ENCODE peak calls at places on chromosomes 13 and 19, in four cellular contexts. Y is IMR-90, Q is K562, S is endothelial cell of umbilical vein. B is an unnamed sample.

GRCh38 chr19:1360818-1361461 is 22.8 kb upstream of the NDUFS7 start:
- DNase-seq in Y (peak; percentile 79), S (peak; percentile 24), Q (no peak), B (no peak)

GRCh38 chr13:114161644-114162532 is 17.2 kb upstream of the CFAP97D2 start:
- DNase-seq in Y (peak; percentile 19), Q (no peak), S (peak; percentile 55), B (no peak)

GRCh38 chr19:55088021-55088451 is 12.4 kb downstream of the EPS8L1 start:
- DNase-seq in Y (no peak), S (no peak), Q (no peak), B (no peak)

GRCh38 chr13:113724780-113725315 is 34.2 kb upstream of the TMEM255B start:
- DNase-seq in Q (peak; percentile 66), S (peak; percentile 81), Y (peak; percentile 23), B (peak; percentile 12)

GRCh38 chr13:47109028-47109427 is 212.2 kb upstream of the HTR2A start:
- DNase-seq in Y (no peak), Q (no peak), S (no peak), B (no peak)

GRCh38 chr13:73215807-73216206 is 157.0 kb downstream of the KLF5 start:
- DNase-seq in Q (no peak), S (no peak), Y (peak; percentile 26), B (no peak)

GRCh38 chr13:109481046-109481445 is 305.3 kb downstream of the IRS2 start:
- DNase-seq in Y (peak; percentile 53), S (no peak), Q (no peak), B (no peak)

GRCh38 chr19:2537544-2537943 is 61.6 kb downstream of the GADD45B start:
- DNase-seq in S (no peak), Q (no peak), Y (no peak), B (no peak)

GRCh38 chr13:110216403-110217041 is 90.4 kb downstream of the COL4A1 start:
- DNase-seq in S (peak; percentile 65), Q (no peak), Y (peak; percentile 78), B (no peak)

GRCh38 chr19:38233740-38234251 is 9.8 kb upstream of the DPF1 start:
- DNase-seq in Y (peak; percentile 59), S (peak; percentile 65), Q (peak; percentile 81), B (no peak)

GRCh38 chr13:100789968-100790367 is 115.4 kb upstream of the TMTC4 start:
- DNase-seq in S (no peak), Q (no peak), Y (no peak), B (no peak)

GRCh38 chr13:44142911-44143665 is 230.5 kb upstream of the SERP2 start:
- DNase-seq in Q (peak; percentile 37), S (peak; percentile 28), Y (peak; percentile 49), B (no peak)

GRCh38 chr13:91946498-91947070 is 548.2 kb downstream of the GPC5 start:
- DNase-seq in Q (no peak), Y (peak; percentile 12), S (peak; percentile 1), B (no peak)

GRCh38 chr19:10256551-10256950 is 4.5 kb downstream of the MRPL4 start:
- DNase-seq in S (no peak), Q (no peak), Y (no peak), B (no peak)

GRCh38 chr13:33723772-33724435 is 94.0 kb upstream of the RFC3 start:
- DNase-seq in S (peak; percentile 85), Q (peak; percentile 6), Y (peak; percentile 85), B (peak; percentile 86)

GRCh38 chr13:56110751-56111150 is 1030.0 kb upstream of the PRR20A start:
- DNase-seq in S (no peak), Q (no peak), Y (no peak), B (no peak)

GRCh38 chr13:40969169-40969901 is 49.8 kb downstream of the ELF1 start:
- DNase-seq in Y (no peak), S (no peak), Q (no peak), B (no peak)

GRCh38 chr13:108494991-108495661 is 134.3 kb upstream of the MYO16 start:
- DNase-seq in Q (no peak), Y (no peak), S (no peak), B (no peak)

GRCh38 chr19:15292847-15293582 is 39.3 kb downstream of the BRD4 start:
- DNase-seq in Q (no peak), S (peak; percentile 36), Y (no peak), B (no peak)

GRCh38 chr13:46489586-46490023 is 63.4 kb upstream of the LRCH1 start:
- DNase-seq in S (no peak), Y (peak; percentile 67), Q (no peak), B (no peak)

GRCh38 chr19:3842948-3843347 is 25.9 kb downstream of the ZFR2 start:
- DNase-seq in Y (no peak), S (no peak), Q (no peak), B (no peak)

GRCh38 chr13:109154146-109154545 is 524.7 kb downstream of the MYO16 start:
- DNase-seq in S (no peak), Y (no peak), Q (no peak), B (no peak)

GRCh38 chr13:74730556-74731331 is 596.5 kb upstream of the KLF12 start:
- DNase-seq in S (peak; percentile 92), Y (no peak), Q (no peak), B (no peak)

GRCh38 chr13:78881746-78882145 is 222.8 kb upstream of the OBI1 start:
- DNase-seq in Y (no peak), Q (no peak), S (no peak), B (no peak)

GRCh38 chr13:32905063-32905863 is 111.0 kb upstream of the KL start:
- DNase-seq in Y (peak; percentile 3), S (no peak), Q (no peak), B (peak; percentile 78)

GRCh38 chr13:50357586-50358118 is 342.4 kb downstream of the KCNRG start:
- DNase-seq in Q (no peak), S (peak; percentile 27), Y (peak; percentile 93), B (no peak)

GRCh38 chr19:49151339-49152217 is 3.6 kb downstream of the HRC start:
- DNase-seq in Q (peak; percentile 86), S (peak; percentile 29), Y (peak; percentile 11), B (no peak)

GRCh38 chr13:112990783-112991182 is 21.8 kb downstream of the MCF2L start:
- DNase-seq in Y (no peak), Q (no peak), S (no peak), B (no peak)

GRCh38 chr13:50636007-50636704 is 207.3 kb downstream of the DLEU7 start:
- DNase-seq in Y (no peak), Q (peak; percentile 8), S (no peak), B (no peak)

GRCh38 chr13:112250788-112251445 is 125.2 kb upstream of the SPACA7 start:
- DNase-seq in Y (no peak), Q (no peak), S (no peak), B (no peak)

GRCh38 chr13:48304132-48304876 is 753 bp downstream of the RB1 start:
- DNase-seq in Q (peak; percentile 11), Y (peak; percentile 55), S (peak; percentile 66), B (peak; percentile 92)

GRCh38 chr19:8618751-8619150 is 8.2 kb upstream of the ADAMTS10 start:
- DNase-seq in Y (no peak), S (no peak), Q (no peak), B (no peak)

GRCh38 chr19:13055213-13056051 is 47.2 kb downstream of the LYL1 start:
- DNase-seq in Y (peak; percentile 89), Q (no peak), S (peak; percentile 56), B (no peak)

GRCh38 chr13:99415014-99415650 is 86.1 kb upstream of the TM9SF2 start:
- DNase-seq in S (no peak), Y (no peak), Q (no peak), B (no peak)

GRCh38 chr13:99417151-99417820 is 84.0 kb upstream of the TM9SF2 start:
- DNase-seq in S (no peak), Q (no peak), Y (no peak), B (no peak)

GRCh38 chr13:99416411-99417121 is 84.7 kb upstream of the TM9SF2 start:
- DNase-seq in Y (no peak), S (no peak), Q (no peak), B (no peak)

GRCh38 chr13:99414048-99414995 is 87.0 kb upstream of the TM9SF2 start:
- DNase-seq in Q (no peak), S (no peak), Y (no peak), B (no peak)

GRCh38 chr13:99415851-99416331 is 85.4 kb upstream of the TM9SF2 start:
- DNase-seq in S (no peak), Q (no peak), Y (no peak), B (no peak)
- TF ChIP-seq FOS in S (no peak), Q (no peak), Y (no peak), B (no peak)

DNA sequence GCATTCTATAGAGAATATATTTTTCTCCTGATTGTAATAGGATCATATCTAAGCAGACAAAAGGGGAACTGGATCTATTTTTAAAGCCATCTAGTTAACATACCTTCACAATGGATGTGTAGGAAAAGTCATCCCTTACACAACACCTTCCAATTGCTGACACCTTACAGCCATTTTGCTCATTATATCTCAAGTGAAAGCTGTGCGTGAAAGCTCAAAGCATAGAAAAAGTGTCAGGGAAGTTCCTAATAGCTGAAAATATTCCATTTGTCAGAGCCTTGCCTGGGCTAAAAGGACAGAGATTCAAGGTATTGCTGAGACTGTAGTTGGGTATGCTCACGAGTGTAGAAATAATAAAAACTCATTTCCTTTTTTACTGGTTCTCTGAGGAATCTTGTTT is 340.6 kb upstream of the KLHL1 start:
- DNase-seq in Y (no peak), Q (no peak), S (no peak), B (no peak)
- H3K36me3 ChIP-seq in Y (no peaks in the 10 kb centered on the region), Q (no peaks in the 10 kb centered on the region), S (no peaks in the 10 kb centered on the region), B (no peaks in the 10 kb centered on the region)

GRCh38 chr19:16673226-16673625 is 12.3 kb downstream of the TMEM38A start:
- DNase-seq in S (no peak), Y (no peak), Q (no peak), B (no peak)

GRCh38 chr19:16670291-16670690 is 9.4 kb downstream of the TMEM38A start:
- DNase-seq in S (no peak), Q (no peak), Y (no peak), B (no peak)

GRCh38 chr19:16671652-16672274 is 10.8 kb downstream of the TMEM38A start:
- DNase-seq in S (no peak), Y (no peak), Q (no peak), B (no peak)

DNA sequence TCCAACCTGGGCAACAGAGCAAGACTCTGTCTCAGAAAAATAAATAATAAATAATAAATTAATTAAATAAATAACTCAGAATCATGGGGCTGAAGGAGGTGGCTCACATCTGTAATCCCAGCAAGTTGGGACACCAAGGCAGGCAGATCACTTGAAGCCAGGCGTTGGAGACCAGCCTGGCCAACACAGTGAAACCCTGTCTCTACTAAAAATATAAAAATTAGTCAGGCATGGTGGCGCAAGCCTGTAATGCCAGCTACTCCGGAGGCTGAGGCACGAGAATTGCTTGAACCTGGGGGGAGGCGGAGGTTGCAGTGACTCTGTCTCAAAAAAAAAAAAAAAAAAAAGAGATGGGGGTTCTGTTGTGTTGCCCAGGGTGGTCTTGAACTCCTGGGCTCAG is 7.2 kb downstream of the TMEM38A start:
- DNase-seq in Y (no peak), S (no peak), Q (no peak), B (no peak)
- TF ChIP-seq FOS in Y (no peak), S (no peak), Q (no peak), B (no peak)

GRCh38 chr19:46687438-46688145 is 26.6 kb upstream of the DACT3 start:
- DNase-seq in Q (no peak), Y (no peak), S (no peak), B (no peak)
- H3K36me3 ChIP-seq in Q (peaks cover 82% of the 10 kb centered on the region), Y (peaks cover 74% of the 10 kb centered on the region), S (peaks cover 24% of the 10 kb centered on the region), B (peaks cover 44% of the 10 kb centered on the region)